ENCODE peak calls at places on chromosome 14, in ten cellular contexts. One of them, this sample, is unnamed.

GRCh38 chr14:76812093-76812421 is 625 bp downstream of the ANGEL1 start:
- DNase-seq in transverse colon: peak
- DNase-seq in GM12878: no peak
- DNase-seq in sigmoid colon: no peak
- DNase-seq in H1: no peak
- DNase-seq in A549: peak
- DNase-seq in ovary: no peak
- DNase-seq in stomach: no peak
- DNase-seq in esophagus muscularis mucosa: no peak
- DNase-seq in suprapubic skin: no peak
- DNase-seq in this sample: no peak

GRCh38 chr14:105281354-105282097 is 19.3 kb downstream of the BRF1 start:
- DNase-seq in sigmoid colon: no peak
- DNase-seq in H1: no peak
- DNase-seq in ovary: no peak
- DNase-seq in suprapubic skin: no peak
- DNase-seq in stomach: no peak
- DNase-seq in transverse colon: no peak
- DNase-seq in GM12878: no peak
- DNase-seq in esophagus muscularis mucosa: no peak
- DNase-seq in A549: peak
- DNase-seq in this sample: peak

GRCh38 chr14:74414380-74414779 is 11.6 kb downstream of the SYNDIG1L start:
- DNase-seq in suprapubic skin: no peak
- DNase-seq in transverse colon: no peak
- DNase-seq in ovary: no peak
- DNase-seq in esophagus muscularis mucosa: no peak
- DNase-seq in sigmoid colon: no peak
- DNase-seq in GM12878: no peak
- DNase-seq in A549: no peak
- DNase-seq in H1: no peak
- DNase-seq in stomach: no peak
- DNase-seq in this sample: no peak

GRCh38 chr14:21071225-21072041 is 1.3 kb downstream of the ARHGEF40 start:
- DNase-seq in H1: no peak
- DNase-seq in ovary: peak
- DNase-seq in transverse colon: peak
- DNase-seq in A549: peak
- DNase-seq in stomach: peak
- DNase-seq in sigmoid colon: peak
- DNase-seq in esophagus muscularis mucosa: no peak
- DNase-seq in suprapubic skin: peak
- DNase-seq in GM12878: peak
- DNase-seq in this sample: peak

GRCh38 chr14:55382483-55382882 is 29.1 kb downstream of the ATG14 start:
- DNase-seq in GM12878: no peak
- DNase-seq in ovary: no peak
- DNase-seq in stomach: no peak
- DNase-seq in H1: no peak
- DNase-seq in esophagus muscularis mucosa: no peak
- DNase-seq in transverse colon: no peak
- DNase-seq in A549: no peak
- DNase-seq in suprapubic skin: no peak
- DNase-seq in sigmoid colon: no peak
- DNase-seq in this sample: no peak

GRCh38 chr14:49999216-49999761 is 106.4 kb downstream of the ARF6 start:
- DNase-seq in stomach: peak
- DNase-seq in H1: no peak
- DNase-seq in A549: peak
- DNase-seq in suprapubic skin: peak
- DNase-seq in transverse colon: peak
- DNase-seq in sigmoid colon: peak
- DNase-seq in ovary: peak
- DNase-seq in esophagus muscularis mucosa: no peak
- DNase-seq in GM12878: no peak
- DNase-seq in this sample: peak

GRCh38 chr14:52015411-52016030 is 26.2 kb downstream of the RTRAF start:
- DNase-seq in A549: peak
- DNase-seq in H1: peak
- DNase-seq in suprapubic skin: no peak
- DNase-seq in esophagus muscularis mucosa: no peak
- DNase-seq in stomach: peak
- DNase-seq in transverse colon: no peak
- DNase-seq in sigmoid colon: no peak
- DNase-seq in GM12878: no peak
- DNase-seq in ovary: no peak
- DNase-seq in this sample: no peak

GRCh38 chr14:56996721-56997399 is 186.6 kb upstream of the OTX2 start:
- DNase-seq in stomach: no peak
- DNase-seq in transverse colon: no peak
- DNase-seq in A549: no peak
- DNase-seq in ovary: no peak
- DNase-seq in esophagus muscularis mucosa: peak
- DNase-seq in suprapubic skin: no peak
- DNase-seq in sigmoid colon: no peak
- DNase-seq in GM12878: no peak
- DNase-seq in H1: no peak
- DNase-seq in this sample: no peak

GRCh38 chr14:103879570-103880333 is 32.4 kb upstream of the PPP1R13B start:
- DNase-seq in esophagus muscularis mucosa: no peak
- DNase-seq in transverse colon: peak
- DNase-seq in A549: peak
- DNase-seq in ovary: peak
- DNase-seq in H1: peak
- DNase-seq in GM12878: no peak
- DNase-seq in sigmoid colon: no peak
- DNase-seq in suprapubic skin: peak
- DNase-seq in stomach: peak
- DNase-seq in this sample: no peak

GRCh38 chr14:25074112-25074511 is 24.2 kb upstream of the STXBP6 start:
- DNase-seq in esophagus muscularis mucosa: no peak
- DNase-seq in ovary: no peak
- DNase-seq in A549: no peak
- DNase-seq in stomach: no peak
- DNase-seq in sigmoid colon: no peak
- DNase-seq in GM12878: no peak
- DNase-seq in suprapubic skin: no peak
- DNase-seq in H1: no peak
- DNase-seq in transverse colon: no peak
- DNase-seq in this sample: no peak

GRCh38 chr14:100333311-100333710 is 10.2 kb downstream of the SLC25A47 start:
- DNase-seq in stomach: no peak
- DNase-seq in esophagus muscularis mucosa: no peak
- DNase-seq in ovary: no peak
- DNase-seq in H1: no peak
- DNase-seq in transverse colon: no peak
- DNase-seq in sigmoid colon: no peak
- DNase-seq in A549: no peak
- DNase-seq in GM12878: no peak
- DNase-seq in suprapubic skin: no peak
- DNase-seq in this sample: no peak

GRCh38 chr14:35277179-35277578 is 15.0 kb upstream of the PSMA6 start:
- DNase-seq in ovary: no peak
- DNase-seq in stomach: no peak
- DNase-seq in suprapubic skin: no peak
- DNase-seq in sigmoid colon: no peak
- DNase-seq in esophagus muscularis mucosa: no peak
- DNase-seq in transverse colon: no peak
- DNase-seq in A549: no peak
- DNase-seq in GM12878: no peak
- DNase-seq in H1: no peak
- DNase-seq in this sample: no peak

GRCh38 chr14:55240526-55241178 is 30.6 kb upstream of the FBXO34 start:
- DNase-seq in esophagus muscularis mucosa: no peak
- DNase-seq in ovary: no peak
- DNase-seq in GM12878: no peak
- DNase-seq in transverse colon: no peak
- DNase-seq in sigmoid colon: no peak
- DNase-seq in suprapubic skin: no peak
- DNase-seq in A549: no peak
- DNase-seq in H1: peak
- DNase-seq in stomach: no peak
- DNase-seq in this sample: no peak

DNA sequence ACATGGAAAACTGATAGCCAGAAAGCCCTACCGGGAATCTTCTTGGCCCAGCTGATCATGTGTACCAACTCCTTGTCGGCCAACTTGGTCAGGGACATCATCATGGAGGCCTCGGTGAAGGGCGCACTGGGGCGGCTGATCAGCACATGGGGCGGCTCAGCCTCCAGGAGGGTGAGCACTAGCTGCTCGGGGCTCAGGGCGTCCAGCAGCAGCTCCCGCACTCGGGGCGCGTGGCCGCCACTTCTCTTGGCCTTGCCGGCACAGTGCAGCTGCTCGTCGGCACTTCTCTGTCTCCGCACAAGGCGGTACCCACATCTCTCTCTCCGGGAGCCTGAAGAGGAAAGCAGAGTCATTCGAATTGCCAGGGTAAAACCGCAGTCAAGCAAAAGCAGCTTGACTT is 33.8 kb downstream of the ESR2 start:
- DNase-seq in suprapubic skin: no peak
- DNase-seq in esophagus muscularis mucosa: no peak
- DNase-seq in sigmoid colon: no peak
- DNase-seq in H1: no peak
- DNase-seq in stomach: no peak
- DNase-seq in GM12878: no peak
- DNase-seq in A549: no peak
- DNase-seq in transverse colon: no peak
- DNase-seq in ovary: no peak
- DNase-seq in this sample: no peak
- TF ChIP-seq EP300 in suprapubic skin: no peak
- TF ChIP-seq EP300 in esophagus muscularis mucosa: no peak
- TF ChIP-seq EP300 in sigmoid colon: no peak
- TF ChIP-seq EP300 in H1: no peak
- TF ChIP-seq EP300 in stomach: no peak
- TF ChIP-seq EP300 in GM12878: no peak
- TF ChIP-seq EP300 in A549: no peak
- TF ChIP-seq EP300 in transverse colon: no peak
- TF ChIP-seq EP300 in ovary: no peak
- TF ChIP-seq EP300 in this sample: no peak

GRCh38 chr14:92033912-92034687 is 5.8 kb downstream of the TRIP11 start:
- DNase-seq in ovary: no peak
- DNase-seq in GM12878: no peak
- DNase-seq in esophagus muscularis mucosa: no peak
- DNase-seq in stomach: peak
- DNase-seq in sigmoid colon: no peak
- DNase-seq in transverse colon: no peak
- DNase-seq in A549: no peak
- DNase-seq in suprapubic skin: no peak
- DNase-seq in H1: no peak
- DNase-seq in this sample: no peak
- TF ChIP-seq POLR2A in ovary: no peak
- TF ChIP-seq POLR2A in GM12878: no peak
- TF ChIP-seq POLR2A in esophagus muscularis mucosa: no peak
- TF ChIP-seq POLR2A in stomach: no peak
- TF ChIP-seq POLR2A in sigmoid colon: no peak
- TF ChIP-seq POLR2A in transverse colon: no peak
- TF ChIP-seq POLR2A in A549: no peak
- TF ChIP-seq POLR2A in suprapubic skin: no peak
- TF ChIP-seq POLR2A in H1: no peak
- TF ChIP-seq POLR2A in this sample: no peak

DNA sequence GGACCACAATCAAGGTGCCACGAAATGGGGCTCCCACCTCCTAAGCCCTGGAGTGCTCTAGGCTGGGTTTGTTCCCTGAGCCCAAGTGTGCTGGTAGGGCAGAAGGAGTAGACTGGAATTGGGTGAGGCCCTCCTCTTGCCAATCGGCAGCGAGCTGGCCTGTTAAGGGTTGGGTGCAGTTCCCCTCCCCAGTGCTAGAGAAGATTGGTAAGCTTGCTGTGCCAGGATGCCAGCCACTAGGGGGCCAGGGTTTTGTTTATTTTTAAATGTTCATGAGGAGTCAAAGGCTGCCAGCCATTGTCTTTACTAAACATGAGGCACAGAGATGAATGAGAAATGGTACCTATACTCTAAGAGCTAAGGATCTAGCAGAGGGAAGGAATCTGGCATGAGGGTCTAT is 79.7 kb downstream of the SPTB start:
- DNase-seq in ovary: no peak
- DNase-seq in esophagus muscularis mucosa: no peak
- DNase-seq in A549: peak
- DNase-seq in H1: no peak
- DNase-seq in suprapubic skin: no peak
- DNase-seq in stomach: peak
- DNase-seq in transverse colon: peak
- DNase-seq in sigmoid colon: no peak
- DNase-seq in GM12878: no peak
- DNase-seq in this sample: no peak
- TF ChIP-seq EP300 in ovary: no peak
- TF ChIP-seq EP300 in esophagus muscularis mucosa: no peak
- TF ChIP-seq EP300 in A549: no peak
- TF ChIP-seq EP300 in H1: no peak
- TF ChIP-seq EP300 in suprapubic skin: no peak
- TF ChIP-seq EP300 in stomach: no peak
- TF ChIP-seq EP300 in transverse colon: no peak
- TF ChIP-seq EP300 in sigmoid colon: no peak
- TF ChIP-seq EP300 in GM12878: no peak
- TF ChIP-seq EP300 in this sample: no peak

DNA sequence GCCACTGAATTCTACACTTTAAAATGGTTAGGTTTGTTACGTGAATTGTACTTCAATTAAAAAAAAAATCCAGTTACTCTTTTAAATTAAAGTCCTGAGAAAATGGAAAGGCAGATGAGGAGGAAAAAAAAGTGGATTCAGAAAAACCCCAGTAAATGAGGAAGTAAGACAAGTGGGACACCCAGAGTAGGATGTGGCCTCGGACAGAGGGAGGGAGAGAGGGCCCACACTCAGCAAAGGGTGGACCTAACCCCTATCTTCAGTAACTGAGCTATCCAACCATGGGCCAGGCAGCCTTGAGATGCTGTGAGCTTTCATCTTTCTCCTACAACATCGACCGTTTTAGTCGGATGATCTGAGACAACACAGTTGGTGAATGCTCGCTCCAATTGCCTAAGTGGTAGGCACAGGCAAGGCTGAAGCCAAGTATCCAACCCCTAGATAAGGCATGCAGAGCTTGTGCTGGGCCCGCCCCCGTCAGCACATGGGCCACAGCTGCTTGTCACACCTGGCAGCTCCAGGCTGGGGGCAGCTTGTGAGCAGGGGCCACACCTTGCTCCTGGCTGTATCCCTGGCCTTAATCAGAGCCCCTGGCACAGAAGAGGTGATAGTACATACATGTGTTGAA is 142.1 kb downstream of the TTC7B start:
- DNase-seq in GM12878: no peak
- DNase-seq in stomach: no peak
- DNase-seq in sigmoid colon: no peak
- DNase-seq in H1: no peak
- DNase-seq in transverse colon: no peak
- DNase-seq in esophagus muscularis mucosa: no peak
- DNase-seq in suprapubic skin: no peak
- DNase-seq in ovary: no peak
- DNase-seq in A549: no peak
- DNase-seq in this sample: no peak
- TF ChIP-seq POLR2A in GM12878: no peak
- TF ChIP-seq POLR2A in stomach: no peak
- TF ChIP-seq POLR2A in sigmoid colon: no peak
- TF ChIP-seq POLR2A in H1: no peak
- TF ChIP-seq POLR2A in transverse colon: no peak
- TF ChIP-seq POLR2A in esophagus muscularis mucosa: no peak
- TF ChIP-seq POLR2A in suprapubic skin: no peak
- TF ChIP-seq POLR2A in ovary: no peak
- TF ChIP-seq POLR2A in A549: no peak
- TF ChIP-seq POLR2A in this sample: no peak

GRCh38 chr14:79465651-79466050 is 745.7 kb downstream of the DIO2 start:
- DNase-seq in stomach: no peak
- DNase-seq in H1: no peak
- DNase-seq in suprapubic skin: no peak
- DNase-seq in A549: no peak
- DNase-seq in ovary: no peak
- DNase-seq in transverse colon: no peak
- DNase-seq in esophagus muscularis mucosa: no peak
- DNase-seq in GM12878: no peak
- DNase-seq in sigmoid colon: no peak
- DNase-seq in this sample: no peak
- TF ChIP-seq EP300 in stomach: no peak
- TF ChIP-seq EP300 in H1: no peak
- TF ChIP-seq EP300 in suprapubic skin: no peak
- TF ChIP-seq EP300 in A549: no peak
- TF ChIP-seq EP300 in ovary: no peak
- TF ChIP-seq EP300 in transverse colon: no peak
- TF ChIP-seq EP300 in esophagus muscularis mucosa: no peak
- TF ChIP-seq EP300 in GM12878: no peak
- TF ChIP-seq EP300 in sigmoid colon: no peak
- TF ChIP-seq EP300 in this sample: no peak

This sample was measured in tibial nerve.